ENCODE peak calls at places on chromosomes 1 and 21, in eight cellular contexts. U is PC-9; I is CD8-positive, alpha-beta T cell; T is cardiac muscle cell; K is brain microvascular endothelial cell; F is psoas muscle; J is heart left ventricle; W is kidney. E is an unnamed sample.

GRCh38 chr1:155569988-155570592 is 7.5 kb upstream of the ASH1L start:
- DNase-seq in I (no peak), K (peak), W (no peak), F (no peak), J (no peak), U (no peak), T (peak), E (no peak)

GRCh38 chr1:40936878-40937484 is 42.5 kb upstream of the CTPS1 start:
- DNase-seq in W (no peak), F (no peak), I (no peak), T (peak), J (no peak), U (no peak), K (peak), E (no peak)

GRCh38 chr1:59107516-59107915 is 189.4 kb upstream of the FGGY start:
- DNase-seq in K (no peak), U (no peak), F (peak), I (no peak), T (no peak), W (peak), J (no peak), E (no peak)

GRCh38 chr1:208534604-208534907 is 290.4 kb upstream of the PLXNA2 start:
- DNase-seq in J (no peak), F (no peak), U (no peak), W (no peak), I (no peak), T (no peak), K (no peak), E (no peak)

GRCh38 chr1:3366181-3367051 is 88.0 kb upstream of the ARHGEF16 start:
- DNase-seq in U (no peak), T (peak), J (no peak), F (no peak), K (peak), W (peak), I (no peak), E (no peak)

GRCh38 chr1:226945106-226945857 is 5.2 kb downstream of the COQ8A start:
- DNase-seq in I (no peak), T (no peak), F (peak), J (no peak), U (no peak), K (no peak), W (no peak), E (no peak)

GRCh38 chr1:178057863-178058576 is 35.9 kb upstream of the RASAL2 start:
- DNase-seq in I (no peak), U (peak), K (peak), F (peak), T (peak), W (peak), J (peak), E (no peak)

GRCh38 chr1:155301342-155301841 is at the start of gene PKLR:
- DNase-seq in J (no peak), W (no peak), F (no peak), U (no peak), K (no peak), T (no peak), I (no peak), E (no peak)

GRCh38 chr1:940121-941026 is 16.7 kb downstream of the SAMD11 start:
- DNase-seq in J (peak), T (peak), W (peak), K (peak), I (no peak), U (no peak), F (peak), E (no peak)

GRCh38 chr1:88980918-88981317 is 11.5 kb downstream of the KYAT3 start:
- DNase-seq in U (no peak), F (no peak), I (no peak), J (no peak), W (no peak), T (no peak), K (no peak), E (no peak)
- H3K27ac ChIP-seq in U (no peak), F (no peak), I (no peak), J (no peak), W (no peak), T (peak), K (no peak), E (no peak)

DNA sequence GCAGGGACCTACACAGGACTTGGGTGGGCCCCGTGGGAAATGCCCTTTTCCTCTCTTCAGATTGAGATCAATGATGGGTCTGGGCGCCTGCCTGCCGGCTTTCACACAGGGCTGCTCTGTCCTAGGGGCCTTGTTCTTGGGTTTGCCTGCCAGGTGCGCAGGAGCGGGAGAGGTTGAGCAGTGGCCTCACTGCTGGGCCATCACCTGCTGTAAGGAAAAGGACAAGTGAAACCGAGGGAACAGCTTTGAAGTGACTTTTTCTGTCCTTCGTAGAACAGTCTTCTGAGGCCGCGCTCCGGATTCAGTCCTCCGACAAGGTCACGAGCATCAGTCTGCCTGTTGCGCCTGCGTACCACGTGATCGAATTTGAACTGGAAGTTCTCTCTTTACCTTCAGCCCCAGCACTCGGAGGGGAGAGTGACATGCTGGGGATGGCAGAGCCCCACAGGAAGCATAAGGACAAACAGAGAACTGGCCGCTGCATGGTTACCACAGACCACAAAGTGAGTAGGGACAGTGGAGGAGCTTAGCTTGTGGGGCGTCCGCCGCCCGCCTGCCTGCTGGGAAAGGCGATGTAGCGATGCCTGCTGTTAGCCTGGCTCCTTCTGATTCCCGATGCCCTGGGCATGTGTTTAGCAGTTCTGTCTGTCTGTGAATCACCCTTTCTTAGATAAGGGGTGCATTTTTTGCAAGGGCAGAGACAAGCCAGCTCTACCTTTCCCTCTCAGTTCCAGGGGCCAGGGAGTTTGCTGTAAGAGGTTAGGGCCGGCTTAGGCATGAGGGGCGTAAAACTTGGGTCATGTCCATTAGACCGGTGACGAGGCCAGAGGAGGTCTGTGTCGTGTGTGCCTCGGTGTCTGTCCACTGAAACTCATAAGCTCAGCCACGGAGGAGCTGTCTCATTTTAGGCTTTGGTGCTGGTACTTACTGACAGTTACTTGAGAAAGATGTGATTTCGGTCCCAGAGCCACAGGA is 19.5 kb upstream of the PWP2 start:
- DNase-seq in W (peak), F (no peak), T (no peak), U (no peak), K (no peak), I (peak), J (no peak), E (no peak)
- H3K27ac ChIP-seq in W (no peak), F (no peak), T (no peak), U (no peak), K (no peak), I (peak), J (peak), E (peak)

GRCh38 chr21:29231781-29232548 is 66.8 kb upstream of the BACH1 start:
- DNase-seq in J (no peak), W (no peak), I (no peak), T (no peak), U (no peak), K (no peak), F (no peak), E (no peak)

GRCh38 chr21:29232601-29233541 is 65.9 kb upstream of the BACH1 start:
- DNase-seq in F (no peak), K (peak), W (no peak), J (no peak), T (peak), I (no peak), U (no peak), E (no peak)

GRCh38 chr21:29235714-29236197 is 63.0 kb upstream of the BACH1 start:
- DNase-seq in J (no peak), I (no peak), U (no peak), F (no peak), T (no peak), K (no peak), W (no peak), E (no peak)

GRCh38 chr21:29230541-29231275 is 68.0 kb upstream of the BACH1 start:
- DNase-seq in K (no peak), T (peak), J (no peak), F (no peak), W (no peak), U (no peak), I (no peak), E (no peak)

DNA sequence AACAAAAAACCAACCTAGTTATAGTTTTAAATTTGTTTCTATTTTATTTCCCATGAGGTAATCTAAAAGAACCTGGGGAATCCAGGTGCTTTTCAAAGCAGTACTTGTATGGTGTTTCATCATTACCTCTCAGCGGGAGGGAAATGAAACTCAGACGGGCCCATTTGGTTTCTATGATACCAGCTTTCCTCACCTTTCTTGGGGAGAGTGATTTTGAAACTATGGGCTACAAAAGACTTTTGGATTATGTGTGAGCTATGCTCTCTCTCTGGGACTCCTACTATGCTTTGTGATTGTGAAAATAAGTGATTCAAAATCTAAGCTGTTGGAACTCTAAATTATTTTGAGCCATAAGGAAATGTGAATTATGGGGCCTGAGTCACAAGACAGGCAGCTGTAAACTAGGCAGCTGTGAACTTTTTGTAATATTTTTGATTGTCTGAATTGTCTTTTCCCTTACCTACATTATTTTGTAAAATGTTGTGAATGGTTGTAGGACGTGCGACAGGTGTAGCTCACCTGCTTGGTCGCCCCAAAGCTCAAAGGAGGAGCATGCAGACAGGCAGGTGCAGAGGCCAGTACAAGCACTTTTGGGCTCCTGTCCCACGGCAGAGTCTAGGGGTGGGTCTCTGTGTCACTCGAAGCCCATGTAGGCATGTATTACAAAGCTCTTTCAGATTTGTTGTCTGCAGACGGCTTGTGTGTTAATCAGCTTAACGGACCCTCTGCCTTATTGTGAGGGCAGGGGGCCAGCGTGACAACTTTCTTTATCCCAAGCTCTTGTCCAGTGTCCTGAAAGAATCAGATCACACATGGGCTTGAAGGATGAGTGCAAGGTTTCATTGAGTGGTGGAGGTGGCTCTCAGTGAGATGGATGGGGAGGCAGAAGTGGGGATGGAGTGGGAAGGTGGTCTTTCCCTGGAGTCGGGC is 64.8 kb upstream of the BACH1 start:
- DNase-seq in I (no peak), J (no peak), F (no peak), U (no peak), T (no peak), K (no peak), W (no peak), E (no peak)
- H3K27ac ChIP-seq in I (no peak), J (no peak), F (no peak), U (no peak), T (no peak), K (no peak), W (no peak), E (no peak)

GRCh38 chr21:42019706-42020105 is 9.5 kb upstream of the ZBTB21 start:
- DNase-seq in T (no peak), U (no peak), F (no peak), K (no peak), I (no peak), J (no peak), W (no peak), E (no peak)

GRCh38 chr21:42019101-42019605 is 9.0 kb upstream of the ZBTB21 start:
- DNase-seq in K (no peak), F (no peak), U (no peak), W (no peak), J (no peak), I (no peak), T (no peak), E (no peak)

GRCh38 chr21:42013901-42014300 is 3.7 kb upstream of the ZBTB21 start:
- DNase-seq in T (no peak), F (no peak), J (no peak), I (no peak), K (no peak), U (no peak), W (no peak), E (no peak)

GRCh38 chr21:42013338-42013737 is 3.2 kb upstream of the ZBTB21 start:
- DNase-seq in J (no peak), U (no peak), I (no peak), K (no peak), T (no peak), F (no peak), W (no peak), E (no peak)

GRCh38 chr21:42016364-42016985 is 6.3 kb upstream of the ZBTB21 start:
- DNase-seq in F (no peak), W (no peak), U (no peak), J (no peak), K (no peak), T (no peak), I (no peak), E (no peak)
- H3K27ac ChIP-seq in F (no peak), W (no peak), U (no peak), J (no peak), K (no peak), T (no peak), I (no peak), E (no peak)

DNA sequence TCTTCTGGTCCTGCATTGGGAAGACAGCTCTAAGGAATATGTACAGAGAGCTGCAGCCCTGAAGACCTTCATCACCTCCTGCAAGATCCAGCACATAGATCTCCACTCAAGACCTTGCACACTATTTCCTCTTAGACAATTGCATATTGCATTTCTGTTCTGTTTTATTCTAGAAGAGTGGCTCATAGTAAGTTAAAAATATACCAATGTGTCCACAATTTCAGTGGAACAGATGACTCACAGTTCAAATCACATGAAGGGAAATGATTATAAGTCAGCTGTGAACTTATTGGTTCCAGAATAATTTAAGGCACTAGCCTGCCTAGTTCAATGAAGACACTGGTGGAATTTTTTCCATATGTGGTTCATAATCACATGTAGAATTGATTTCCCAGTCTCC is 10.0 kb upstream of the AK5 start:
- DNase-seq in U (no peak), I (no peak), J (no peak), F (no peak), T (peak), W (no peak), K (peak), E (no peak)
- H3K27ac ChIP-seq in U (no peak), I (no peak), J (no peak), F (no peak), T (no peak), W (no peak), K (no peak), E (no peak)

DNA sequence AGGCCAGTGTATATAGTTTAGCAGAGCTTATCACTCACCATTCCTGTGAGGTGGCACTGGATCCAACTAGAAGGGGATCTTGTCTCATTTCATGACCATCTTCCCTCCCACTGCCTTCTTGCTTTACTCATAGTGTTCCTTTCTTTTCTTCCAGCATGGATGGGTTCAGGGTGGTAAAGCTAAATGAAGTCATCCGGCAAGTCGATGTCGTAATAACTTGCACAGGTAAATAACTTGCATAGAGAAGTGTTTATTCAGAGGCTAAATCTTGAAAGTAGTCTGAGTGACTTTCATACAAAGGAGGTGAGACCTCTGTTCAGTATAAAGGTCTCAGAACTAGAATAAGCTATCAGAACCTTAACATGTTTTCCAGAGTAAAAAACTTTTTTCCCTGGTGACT is 16.6 kb upstream of the STRIP1 start:
- DNase-seq in W (no peak), F (no peak), K (no peak), U (no peak), J (no peak), T (no peak), I (no peak), E (no peak)
- H3K27ac ChIP-seq in W (no peak), F (no peak), K (no peak), U (peak), J (no peak), T (no peak), I (no peak), E (no peak)

DNA sequence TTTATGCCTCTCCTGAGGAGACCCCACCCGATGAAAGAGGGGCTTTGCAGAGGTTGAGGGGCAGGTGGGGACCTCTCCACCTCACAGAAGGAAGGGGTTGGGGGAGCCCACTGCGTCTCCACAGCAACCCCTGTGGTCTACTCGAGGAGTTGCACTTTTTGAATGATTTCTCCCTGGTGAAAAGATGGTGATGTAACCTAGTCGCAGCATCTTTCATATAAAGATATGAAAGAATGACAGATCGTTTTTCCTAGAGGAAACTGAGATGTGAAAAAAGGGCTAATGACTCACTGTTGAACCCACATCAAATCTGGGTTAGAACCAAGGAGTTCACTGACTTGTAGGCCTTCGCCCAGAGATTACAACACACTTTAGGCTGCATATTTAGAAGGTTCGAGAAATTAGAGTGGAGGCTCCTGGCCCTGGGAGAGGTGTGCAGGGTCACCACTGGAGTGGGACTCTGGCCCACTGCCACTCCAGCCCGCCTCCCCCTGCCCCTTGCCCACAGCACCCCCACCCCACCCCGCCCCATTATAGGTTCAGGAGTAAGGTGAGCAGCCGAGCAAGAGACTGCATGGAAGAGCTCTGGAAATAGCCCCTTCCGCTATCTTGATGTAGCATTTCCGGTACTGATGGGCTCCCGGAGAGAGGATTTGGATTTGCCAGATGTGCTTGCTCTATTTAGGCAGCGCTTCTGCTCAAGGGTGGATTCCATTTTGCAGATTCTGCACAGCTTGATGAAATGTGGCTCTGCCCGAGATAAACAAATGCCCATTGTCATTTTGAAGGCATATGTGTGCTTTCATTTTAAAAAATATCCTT is 6.7 kb downstream of the TGFB2 start:
- DNase-seq in K (peak), J (peak), U (no peak), I (peak), W (no peak), F (peak), T (peak), E (no peak)
- H3K27ac ChIP-seq in K (peak), J (peak), U (no peak), I (no peak), W (peak), F (peak), T (peak), E (peak)

E was measured in substantia nigra.